ENCODE peak calls at places on chromosomes 11 and 22, in eight cellular contexts. X, T, L, S, U, A, Q and M are unnamed samples.

GRCh38 chr11:18705651-18706281 is 7.2 kb downstream of the TMEM86A start:
- DNase-seq in X (no peak), T (no peak), L (no peak), S (no peak), U (no peak), A (no peak), Q (peak), M (no peak)

GRCh38 chr11:61718613-61719302 is 33.7 kb upstream of the MYRF start:
- DNase-seq in X (no peak), T (no peak), L (peak), S (no peak), U (no peak), A (no peak), Q (no peak), M (no peak)

GRCh38 chr11:133793271-133793848 is 52.0 kb downstream of the SPATA19 start:
- DNase-seq in X (no peak), T (no peak), L (no peak), S (no peak), U (no peak), A (no peak), Q (no peak), M (no peak)

GRCh38 chr22:23750744-23751440 is at the start of gene ZNF70:
- DNase-seq in X (peak), T (peak), L (peak), S (peak), U (no peak), A (peak), Q (peak), M (peak)

GRCh38 chr11:11895672-11896071 is 53.9 kb downstream of the USP47 start:
- DNase-seq in X (no peak), T (no peak), L (no peak), S (no peak), U (no peak), A (no peak), Q (no peak), M (no peak)

GRCh38 chr11:27209562-27210005 is 153.4 kb downstream of the CCDC34 start:
- DNase-seq in X (no peak), T (no peak), L (peak), S (peak), U (peak), A (no peak), Q (no peak), M (no peak)

GRCh38 chr11:111502611-111503010 is 9.6 kb downstream of the BTG4 start:
- DNase-seq in X (no peak), T (no peak), L (no peak), S (no peak), U (no peak), A (no peak), Q (no peak), M (no peak)

GRCh38 chr11:553949-554398 is 6.6 kb downstream of the LMNTD2 start:
- DNase-seq in X (no peak), T (no peak), L (no peak), S (no peak), U (no peak), A (no peak), Q (no peak), M (no peak)

GRCh38 chr11:60982184-60982583 is 10.7 kb downstream of the CD6 start:
- DNase-seq in X (no peak), T (no peak), L (no peak), S (no peak), U (no peak), A (no peak), Q (no peak), M (no peak)

GRCh38 chr22:37234736-37235711 is 9.0 kb downstream of the RAC2 start:
- DNase-seq in X (no peak), T (no peak), L (no peak), S (no peak), U (no peak), A (no peak), Q (no peak), M (no peak)

GRCh38 chr22:20618488-20618887 is 111.1 kb downstream of the MED15 start:
- DNase-seq in X (no peak), T (no peak), L (no peak), S (no peak), U (no peak), A (no peak), Q (no peak), M (no peak)

GRCh38 chr11:94131363-94132115 is 2.9 kb downstream of the PANX1 start:
- DNase-seq in X (no peak), T (no peak), L (no peak), S (no peak), U (peak), A (no peak), Q (no peak), M (no peak)

GRCh38 chr11:61946894-61947293 is 3.3 kb upstream of the BEST1 start:
- DNase-seq in X (no peak), T (no peak), L (no peak), S (peak), U (no peak), A (no peak), Q (no peak), M (no peak)

GRCh38 chr11:61777234-61778090 is 14.9 kb downstream of the TMEM258 start:
- DNase-seq in X (peak), T (peak), L (no peak), S (no peak), U (no peak), A (peak), Q (peak), M (no peak)

GRCh38 chr11:21582791-21583190 is 610.1 kb upstream of the ANO5 start:
- DNase-seq in X (no peak), T (no peak), L (no peak), S (no peak), U (no peak), A (no peak), Q (no peak), M (no peak)

GRCh38 chr11:84558085-84558905 is 1068.8 kb downstream of the DLG2 start:
- DNase-seq in X (no peak), T (no peak), L (no peak), S (no peak), U (no peak), A (no peak), Q (peak), M (no peak)

GRCh38 chr22:38021201-38021600 is 36.0 kb upstream of the PICK1 start:
- DNase-seq in X (no peak), T (no peak), L (no peak), S (no peak), U (no peak), A (no peak), Q (no peak), M (no peak)

GRCh38 chr11:35539256-35539655 is 13.8 kb upstream of the PAMR1 start:
- DNase-seq in X (no peak), T (no peak), L (peak), S (no peak), U (no peak), A (no peak), Q (no peak), M (no peak)

GRCh38 chr11:67272327-67273259 is 6.3 kb downstream of the GRK2 start:
- DNase-seq in X (no peak), T (no peak), L (no peak), S (no peak), U (no peak), A (no peak), Q (no peak), M (no peak)

GRCh38 chr11:34182425-34182824 is 77.0 kb downstream of the NAT10 start:
- DNase-seq in X (no peak), T (no peak), L (no peak), S (no peak), U (no peak), A (no peak), Q (no peak), M (no peak)

GRCh38 chr22:42069801-42070516 is 653 bp downstream of the NAGA start:
- DNase-seq in X (no peak), T (no peak), L (no peak), S (no peak), U (no peak), A (no peak), Q (no peak), M (no peak)